ENCODE peak calls at places on chromosomes 13 and 19, in five cellular contexts. S is neural progenitor cell, G is fibroblast of lung, O is upper lobe of left lung, E is cardiac muscle cell. I is an unnamed sample.

GRCh38 chr13:27170521-27171243 is 929 bp downstream of the USP12 start:
- DNase-seq in S (peak; percentile 84), G (no peak), O (peak; percentile 42), E (peak; percentile 59), I (peak; percentile 78)

GRCh38 chr19:49916839-49917733 is 11.9 kb upstream of the ATF5 start:
- DNase-seq in S (peak; percentile 49), G (no peak), O (no peak), E (no peak), I (no peak)

GRCh38 chr13:41652735-41653361 is 195.5 kb downstream of the RGCC start:
- DNase-seq in S (peak; percentile 33), G (peak; percentile 60), O (no peak), E (peak; percentile 76), I (no peak)

GRCh38 chr13:44759222-44759721 is 183.1 kb upstream of the TSC22D1 start:
- DNase-seq in S (peak; percentile 21), G (peak; percentile 52), O (no peak), E (no peak), I (no peak)

GRCh38 chr19:5036733-5037681 is 68.1 kb downstream of the KDM4B start:
- DNase-seq in S (no peak), G (peak; percentile 85), O (no peak), E (peak; percentile 62), I (no peak)

GRCh38 chr19:42132030-42132628 is at the start of gene POU2F2:
- DNase-seq in S (peak; percentile 51), G (no peak), O (peak; percentile 58), E (no peak), I (peak; percentile 71)

GRCh38 chr13:43879323-43880181 is at the start of the genes CCDC122 and LACC1:
- DNase-seq in S (peak; percentile 90), G (peak; percentile 83), O (peak; percentile 92), E (peak; percentile 89), I (peak; percentile 94)

GRCh38 chr19:13072206-13072898 is 30.3 kb downstream of the LYL1 start:
- DNase-seq in S (no peak), G (no peak), O (no peak), E (no peak), I (no peak)

GRCh38 chr19:45179063-45179847 is 671 bp downstream of the BLOC1S3 start:
- DNase-seq in S (peak; percentile 61), G (peak; percentile 45), O (no peak), E (peak; percentile 53), I (peak; percentile 81)

GRCh38 chr19:6744381-6745288 is 5.2 kb downstream of the TRIP10 start:
- DNase-seq in S (peak; percentile 34), G (peak; percentile 85), O (peak; percentile 89), E (peak; percentile 95), I (peak; percentile 91)

GRCh38 chr19:1122972-1123363 is 19.2 kb downstream of the GPX4 start:
- DNase-seq in S (peak; percentile 87), G (peak; percentile 69), O (peak; percentile 69), E (peak; percentile 86), I (peak; percentile 89)

GRCh38 chr13:107734891-107735620 is 480.3 kb downstream of the LIG4 start:
- DNase-seq in S (no peak), G (peak; percentile 59), O (no peak), E (peak; percentile 3), I (no peak)

GRCh38 chr19:55376381-55376933 is at the start of gene TMEM190:
- DNase-seq in S (peak; percentile 46), G (no peak), O (no peak), E (no peak), I (no peak)

GRCh38 chr13:47484564-47484963 is 516.5 kb downstream of the SUCLA2 start:
- DNase-seq in S (no peak), G (peak; percentile 90), O (no peak), E (peak; percentile 45), I (no peak)

GRCh38 chr13:58583961-58584360 is 952.4 kb downstream of the PCDH17 start:
- DNase-seq in S (no peak), G (peak; percentile 53), O (no peak), E (no peak), I (no peak)

GRCh38 chr19:55196803-55197202 is 12.5 kb downstream of the PTPRH start:
- DNase-seq in S (no peak), G (no peak), O (no peak), E (no peak), I (no peak)

GRCh38 chr13:59112375-59112774 is 1051.4 kb downstream of the DIAPH3 start:
- DNase-seq in S (peak; percentile 15), G (peak; percentile 100), O (no peak), E (peak; percentile 98), I (no peak)

GRCh38 chr13:25276748-25277147 is 10.5 kb downstream of the MTMR6 start:
- DNase-seq in S (no peak), G (peak; percentile 49), O (no peak), E (no peak), I (no peak)

GRCh38 chr19:5354403-5354802 is 13.8 kb upstream of the PTPRS start:
- DNase-seq in S (peak; percentile 39), G (no peak), O (no peak), E (peak; percentile 29), I (no peak)

GRCh38 chr13:45119469-45119989 is 781 bp upstream of the GTF2F2 start:
- DNase-seq in S (peak; percentile 18), G (peak; percentile 79), O (peak; percentile 24), E (peak; percentile 78), I (no peak)

GRCh38 chr13:100063333-100063732 is 25.6 kb upstream of the PCCA start:
- DNase-seq in S (no peak), G (no peak), O (no peak), E (peak; percentile 80), I (no peak)

GRCh38 chr13:32852568-32852967 is 163.7 kb upstream of the KL start:
- DNase-seq in S (no peak), G (no peak), O (no peak), E (peak; percentile 13), I (no peak)

GRCh38 chr13:27793377-27794074 is 1.2 kb downstream of the GSX1 start:
- DNase-seq in S (no peak), G (no peak), O (no peak), E (no peak), I (no peak)

GRCh38 chr13:101465877-101466276 is 13.4 kb downstream of the ITGBL1 start:
- DNase-seq in S (no peak), G (peak; percentile 67), O (no peak), E (no peak), I (no peak)

GRCh38 chr13:20977394-20977793 is 74.8 kb upstream of the XPO4 start:
- DNase-seq in S (no peak), G (no peak), O (no peak), E (no peak), I (no peak)
- H3K4me3 ChIP-seq in S (no peak overlapping the region), G (no peak overlapping the region), O (no peak overlapping the region), E (no peak overlapping the region), I (no peak overlapping the region)

GRCh38 chr19:7989071-7989575 is 16.3 kb downstream of the ELAVL1 start:
- DNase-seq in S (no peak), G (peak; percentile 69), O (peak; percentile 48), E (no peak), I (no peak)
- H3K4me1 ChIP-seq in S (no peaks in the 10 kb centered on the region), G (peaks cover 15% of the 10 kb centered on the region), O (peaks cover 25% of the 10 kb centered on the region), E (peaks cover 12% of the 10 kb centered on the region), I (peaks cover 28% of the 10 kb centered on the region)

DNA sequence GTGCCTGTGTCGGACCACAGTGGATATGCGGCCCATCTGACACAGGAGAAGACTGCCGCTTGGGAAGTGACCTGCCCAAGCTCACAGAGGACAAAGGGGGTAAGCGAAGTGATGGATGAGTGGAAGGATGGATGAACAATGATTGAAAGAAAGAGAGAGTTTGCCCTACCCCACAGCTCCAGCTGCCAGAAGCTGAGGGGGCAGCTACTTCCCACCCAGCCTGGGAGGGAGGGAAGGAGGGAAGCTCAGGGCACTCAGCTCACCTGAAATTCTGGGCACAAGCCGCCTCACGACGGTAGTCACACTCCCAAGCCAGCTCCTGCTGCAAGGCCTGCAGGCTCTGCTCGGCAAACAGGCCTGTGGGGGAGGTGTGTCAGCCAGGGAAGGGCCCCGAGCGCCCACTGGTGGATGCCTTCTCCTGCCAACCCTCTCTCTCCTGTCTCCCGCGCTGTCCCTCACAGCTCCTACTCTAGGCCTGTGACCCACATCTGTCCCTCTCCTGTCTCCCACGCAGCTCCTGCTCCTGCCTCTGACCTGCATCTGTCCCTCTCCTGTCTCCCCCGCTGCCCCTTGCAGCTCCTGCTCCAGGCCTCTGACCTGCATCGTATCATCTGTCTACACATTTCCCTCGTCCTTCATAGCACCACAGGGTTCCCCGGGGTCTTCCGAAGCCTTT is 12.0 kb upstream of the NUMBL start:
- DNase-seq in S (peak; percentile 70), G (peak; percentile 26), O (no peak), E (peak; percentile 45), I (no peak)
- TF ChIP-seq CTCF in S (peak; percentile 53), G (peak; percentile 56), O (no peak), E (peak; percentile 47), I (no peak)

GRCh38 chr13:38752726-38753125 is 65.8 kb downstream of the FREM2 start:
- DNase-seq in S (peak; percentile 31), G (no peak), O (no peak), E (no peak), I (no peak)
- H3K4me3 ChIP-seq in S (no peak overlapping the region), G (no peak overlapping the region), O (no peak overlapping the region), E (no peak overlapping the region), I (no peak overlapping the region)

DNA sequence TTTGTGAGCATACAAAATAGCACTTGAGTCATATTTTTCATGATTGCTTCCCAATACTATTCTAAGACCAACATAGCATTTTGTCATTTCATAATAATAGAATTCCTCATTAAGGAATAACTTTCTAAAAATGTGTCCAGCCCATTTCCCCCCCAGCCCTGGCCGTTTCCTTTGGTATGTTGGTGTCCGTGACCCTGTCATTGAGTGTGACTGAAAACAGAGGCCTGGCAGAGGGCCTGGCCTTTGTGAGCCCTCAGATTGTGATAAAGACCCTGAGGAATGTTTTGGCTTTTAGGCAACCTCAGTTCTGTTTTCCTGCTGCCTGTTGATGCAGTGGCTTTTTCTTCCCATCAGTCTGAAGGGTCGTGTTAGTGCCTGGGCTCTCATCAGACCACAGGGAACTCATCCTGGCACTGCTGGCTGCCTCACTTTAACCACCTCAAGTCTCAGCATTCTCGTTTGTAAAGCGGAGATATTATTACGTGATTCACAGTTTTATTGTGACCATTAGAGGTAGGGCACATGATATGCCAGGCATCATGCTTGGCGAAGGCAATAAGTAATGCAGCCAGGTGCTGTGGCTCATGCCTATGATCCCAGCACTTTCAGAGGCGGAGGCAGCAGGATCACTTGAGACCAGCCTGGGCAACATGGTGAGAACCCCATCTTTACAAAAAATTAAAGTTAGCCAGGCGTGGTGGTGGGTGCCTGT is 13.8 kb downstream of the SPINT2 start:
- DNase-seq in S (no peak), G (peak; percentile 63), O (no peak), E (peak; percentile 86), I (no peak)
- H3K4me1 ChIP-seq in S (peaks cover 5% of the 10 kb centered on the region), G (peaks cover 16% of the 10 kb centered on the region), O (peaks cover 79% of the 10 kb centered on the region), E (peaks cover 44% of the 10 kb centered on the region), I (peaks cover 73% of the 10 kb centered on the region)

DNA sequence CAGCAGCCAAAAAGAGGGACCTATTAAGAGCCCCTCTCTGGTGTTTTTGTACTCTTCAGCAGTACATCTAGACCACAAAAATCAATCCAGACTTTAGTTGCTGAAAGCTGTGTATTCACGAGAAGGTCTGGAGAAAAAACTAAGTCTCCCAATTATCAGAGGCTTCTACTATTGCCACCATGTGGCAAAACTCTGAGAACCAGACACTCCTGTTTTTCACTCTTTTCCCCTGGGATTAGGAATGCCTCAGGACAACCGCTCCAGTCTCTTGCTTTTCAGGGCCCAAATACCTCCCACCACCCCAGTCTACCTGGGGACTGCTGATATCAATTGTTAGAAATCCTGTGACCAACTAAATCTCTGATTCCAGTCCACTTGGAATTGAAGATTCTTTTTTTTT is 30.1 kb upstream of the OBI1 start:
- DNase-seq in S (peak; percentile 36), G (no peak), O (no peak), E (peak; percentile 24), I (no peak)
- TF ChIP-seq CTCF in S (peak; percentile 31), G (no peak), O (no peak), E (peak; percentile 23), I (no peak)

GRCh38 chr19:43465468-43466120 is at the start of gene LYPD3:
- DNase-seq in S (peak; percentile 19), G (no peak), O (peak; percentile 24), E (peak; percentile 43), I (no peak)
- H3K4me3 ChIP-seq in S (peak within 1 kb of the TSS; percentile 77), G (no peak within 1 kb of the TSS), O (peak within 1 kb of the TSS; percentile 76), E (peak within 1 kb of the TSS; percentile 56), I (peak within 1 kb of the TSS; percentile 72)

I was measured in upper lobe of right lung.